ENCODE peak calls at places on chromosomes 5 and 9, in eight cellular contexts. F, P, C, V, T, U, K and E are unnamed samples. For H3K27me3, the result is how much of the 10 kb centered on the place peaks cover.

GRCh38 chr9:20649381-20649780 is 27.1 kb upstream of the MLLT3 start:
- DNase-seq in F (no peak), C (no peak), V (no peak), P (no peak), T (no peak), K (no peak), U (no peak), E (no peak)

GRCh38 chr9:28032178-28032532 is 458.9 kb upstream of the C9orf72 start:
- DNase-seq in T (no peak), V (no peak), P (no peak), U (no peak), K (no peak), F (no peak), C (no peak), E (no peak)

GRCh38 chr9:98168153-98168780 is 24.2 kb downstream of the CORO2A start:
- DNase-seq in V (no peak), K (no peak), C (no peak), F (no peak), U (no peak), P (peak), T (no peak), E (no peak)

GRCh38 chr9:95938724-95939123 is 63.2 kb downstream of the ERCC6L2 start:
- DNase-seq in T (no peak), K (no peak), V (no peak), U (no peak), C (no peak), F (no peak), P (no peak), E (no peak)

GRCh38 chr5:170070556-170071412 is 34.9 kb upstream of the FOXI1 start:
- DNase-seq in P (no peak), T (peak), U (peak), C (no peak), V (no peak), F (peak), K (no peak), E (no peak)

GRCh38 chr5:68066277-68066955 is 149.1 kb upstream of the PIK3R1 start:
- DNase-seq in C (no peak), P (no peak), T (no peak), U (no peak), V (no peak), F (no peak), K (no peak), E (no peak)

GRCh38 chr9:127561491-127562270 is 50.4 kb upstream of the STXBP1 start:
- DNase-seq in T (no peak), K (no peak), P (no peak), U (peak), V (peak), C (peak), F (peak), E (peak)

GRCh38 chr5:378301-378891 is 56.9 kb downstream of the AHRR start:
- DNase-seq in U (peak), C (no peak), F (no peak), T (peak), P (peak), K (no peak), V (no peak), E (peak)

GRCh38 chr9:3321186-3321585 is 204.6 kb downstream of the RFX3 start:
- DNase-seq in C (no peak), V (no peak), U (no peak), F (no peak), T (no peak), P (no peak), K (no peak), E (no peak)

GRCh38 chr5:128081111-128081865 is 2.3 kb upstream of the SLC12A2 start:
- DNase-seq in F (peak), U (no peak), V (no peak), P (no peak), C (no peak), K (no peak), T (no peak), E (no peak)

GRCh38 chr5:6302684-6303083 is 75.7 kb downstream of the MED10 start:
- DNase-seq in C (no peak), T (no peak), K (no peak), P (no peak), V (no peak), F (no peak), U (no peak), E (no peak)

GRCh38 chr5:72291601-72292000 is 28.4 kb downstream of the MRPS27 start:
- DNase-seq in K (no peak), V (no peak), T (no peak), U (no peak), P (no peak), F (no peak), C (no peak), E (no peak)

GRCh38 chr9:84592918-84593317 is 76.6 kb upstream of the NTRK2 start:
- DNase-seq in P (no peak), T (no peak), F (no peak), C (no peak), U (no peak), V (no peak), K (no peak), E (no peak)

GRCh38 chr5:102678267-102679058 is 76.6 kb upstream of the PAM start:
- DNase-seq in V (no peak), C (no peak), F (no peak), T (no peak), K (no peak), U (peak), P (no peak), E (no peak)

GRCh38 chr5:98308960-98309359 is 464.5 kb upstream of the RGMB start:
- DNase-seq in C (no peak), T (no peak), K (no peak), V (no peak), U (peak), F (peak), P (no peak), E (no peak)

GRCh38 chr9:6498982-6499381 is 86.0 kb downstream of the UHRF2 start:
- DNase-seq in U (peak), K (no peak), V (no peak), P (no peak), T (no peak), C (no peak), F (no peak), E (no peak)

GRCh38 chr5:143119301-143119769 is 284.2 kb downstream of the NR3C1 start:
- DNase-seq in V (no peak), U (peak), K (no peak), T (no peak), C (no peak), F (no peak), P (no peak), E (no peak)

GRCh38 chr5:140713562-140714094 is 13.4 kb downstream of the ZMAT2 start:
- DNase-seq in K (no peak), U (no peak), C (no peak), F (no peak), T (no peak), V (no peak), P (no peak), E (no peak)

GRCh38 chr9:116096853-116097252 is 56.7 kb upstream of the PAPPA start:
- DNase-seq in K (no peak), C (no peak), V (no peak), F (no peak), T (no peak), U (no peak), P (no peak), E (no peak)

GRCh38 chr9:107212613-107213012 is 70.5 kb upstream of the RAD23B start:
- DNase-seq in V (no peak), F (no peak), T (no peak), C (no peak), U (no peak), K (no peak), P (no peak), E (no peak)

GRCh38 chr5:179223961-179224360 is 121.3 kb downstream of the ADAMTS2 start:
- DNase-seq in U (no peak), V (no peak), C (no peak), F (no peak), K (no peak), P (peak), T (no peak), E (no peak)

GRCh38 chr5:180799902-180800801 is 2.5 kb downstream of the MGAT1 start:
- DNase-seq in F (no peak), K (no peak), V (peak), C (no peak), U (peak), T (no peak), P (no peak), E (no peak)

GRCh38 chr5:148070621-148071020 is 6.8 kb downstream of the SPINK5 start:
- DNase-seq in P (no peak), U (no peak), K (no peak), F (no peak), C (peak), T (no peak), V (no peak), E (no peak)

GRCh38 chr5:93601053-93601429 is 18.0 kb downstream of the NR2F1 start:
- DNase-seq in K (no peak), U (no peak), C (no peak), P (no peak), T (no peak), F (no peak), V (no peak), E (no peak)
- H3K27me3 ChIP-seq in K (under half), U (under half), C (under half), P (half or more), T (half or more), F (under half), V (half or more), E (half or more)

GRCh38 chr9:129822825-129823162 is 1.1 kb downstream of the TOR1A start:
- DNase-seq in U (no peak), F (no peak), T (no peak), C (no peak), P (no peak), V (no peak), K (no peak), E (no peak)

GRCh38 chr9:129823163-129823933 is 588 bp downstream of the TOR1A start:
- DNase-seq in F (no peak), T (peak), K (no peak), P (peak), V (peak), C (no peak), U (peak), E (no peak)

GRCh38 chr9:129826344-129826743 is 2.4 kb upstream of the TOR1A start:
- DNase-seq in K (no peak), F (no peak), T (no peak), U (no peak), P (no peak), V (no peak), C (no peak), E (no peak)

GRCh38 chr9:129826759-129827158 is 2.8 kb upstream of the TOR1A start:
- DNase-seq in C (no peak), K (no peak), F (no peak), T (no peak), P (no peak), U (no peak), V (no peak), E (no peak)

DNA sequence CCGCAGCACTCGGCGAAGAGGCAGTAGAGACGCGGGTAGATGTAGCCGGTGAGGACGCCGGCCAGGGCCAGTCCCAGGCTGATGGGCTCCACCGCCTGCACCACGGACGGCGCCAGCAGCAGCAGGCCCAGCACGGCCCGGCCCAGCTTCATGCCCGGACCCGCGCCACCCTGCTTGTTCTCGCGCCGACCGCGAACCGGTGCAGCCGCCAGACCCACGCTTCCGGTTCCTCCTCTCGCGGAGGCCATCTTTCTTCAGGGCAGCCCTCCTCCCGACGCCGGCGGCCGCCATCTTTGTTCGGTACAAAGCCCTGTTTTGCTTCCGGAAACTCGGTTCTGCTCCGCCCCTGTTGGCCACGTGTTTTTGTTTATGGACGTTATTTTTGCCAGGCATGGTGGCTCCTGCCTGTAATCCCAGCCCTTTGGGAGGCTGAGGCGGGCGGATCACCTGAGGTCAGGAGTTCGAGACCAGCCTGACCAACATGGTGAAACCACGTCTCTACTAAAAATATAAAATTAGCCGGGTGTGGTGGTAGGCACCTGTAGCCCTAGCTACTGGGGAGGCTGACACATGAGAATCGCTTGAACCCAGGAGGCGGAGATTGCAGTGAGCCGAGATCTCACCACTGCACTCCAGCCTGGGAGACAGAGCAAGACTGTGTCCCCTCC is at the start of gene TOR1A:
- DNase-seq in U (peak), T (peak), F (peak), V (peak), P (peak), C (peak), K (peak), E (peak)
- TF ChIP-seq POLR2A in U (peak), T (peak), F (peak), V (peak), P (no peak), C (peak), K (peak), E (peak)

DNA sequence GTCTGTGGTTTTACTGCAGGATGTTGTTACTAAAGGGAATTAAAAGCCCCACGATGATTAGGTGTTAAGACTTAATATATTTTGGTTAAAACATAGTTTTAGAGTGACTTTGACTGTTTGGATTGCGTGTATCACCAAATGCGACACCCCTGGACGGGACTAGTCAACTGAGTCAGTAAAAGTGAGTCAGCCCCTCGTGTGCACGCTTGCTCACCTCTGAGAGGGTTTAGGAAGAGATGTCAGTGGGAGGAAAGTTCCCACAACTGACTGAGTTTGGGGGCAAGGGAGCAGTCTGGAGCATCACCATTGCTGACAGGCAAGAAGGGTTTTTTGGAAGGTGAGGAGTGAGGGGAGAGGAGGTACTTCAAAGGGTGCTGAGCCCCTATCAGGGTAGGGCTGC is 14.4 kb upstream of the DMRT3 start:
- DNase-seq in U (peak), V (no peak), F (no peak), T (no peak), K (no peak), C (no peak), P (no peak), E (no peak)
- H3K27me3 ChIP-seq in U (under half), V (half or more), F (under half), T (under half), K (under half), C (under half), P (under half), E (under half)

DNA sequence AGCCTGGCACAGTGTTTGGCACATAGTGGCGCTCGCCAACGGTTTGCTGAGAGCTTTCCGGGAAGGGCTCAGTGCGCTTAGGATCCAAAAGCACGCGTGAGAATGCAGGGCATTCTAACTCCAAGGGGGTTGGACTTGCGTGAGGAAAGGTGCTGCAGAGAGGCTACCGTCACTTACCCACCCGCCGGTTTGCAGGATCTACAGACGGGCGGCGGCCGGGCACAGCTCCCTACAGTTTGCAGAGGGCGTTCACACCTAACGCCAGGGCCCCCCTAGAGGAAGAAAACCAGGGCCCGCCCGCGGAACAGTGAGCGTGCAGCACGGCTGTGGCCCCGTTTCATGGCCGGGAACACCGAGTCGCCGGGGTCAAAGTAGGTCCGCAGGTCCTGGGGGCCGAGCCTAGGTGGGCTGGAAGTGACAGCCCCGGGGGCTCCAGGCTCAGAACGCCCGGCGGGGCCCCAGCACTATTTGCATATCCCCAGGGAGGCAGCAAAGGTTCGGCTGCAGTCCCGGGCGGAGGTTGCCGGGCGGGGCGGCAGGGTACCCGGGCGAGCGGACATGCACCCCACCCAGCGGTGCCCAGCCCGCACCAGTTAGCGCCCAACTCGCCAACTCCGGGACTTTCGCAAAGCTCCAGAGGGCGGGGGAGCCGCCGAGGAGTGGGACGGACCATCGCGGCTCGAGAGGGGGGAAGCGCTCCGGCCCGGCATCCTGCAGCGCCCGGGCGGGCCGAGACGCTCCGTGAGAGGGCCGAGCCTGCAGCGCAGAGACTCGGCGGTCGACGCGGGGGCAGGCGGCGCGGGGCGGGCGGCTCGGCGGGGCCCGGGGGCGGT is 498 bp upstream of the GALNT10 start:
- DNase-seq in C (peak), T (peak), V (peak), U (peak), F (peak), P (peak), K (peak), E (peak)
- TF ChIP-seq POLR2A in C (peak), T (no peak), V (peak), U (no peak), F (peak), P (no peak), K (no peak), E (no peak)

GRCh38 chr9:130262061-130262745 is 3.4 kb upstream of the HMCN2 start:
- DNase-seq in K (no peak), P (peak), V (peak), C (no peak), U (no peak), T (no peak), F (no peak), E (no peak)
- H3K27me3 ChIP-seq in K (under half), P (under half), V (under half), C (under half), U (half or more), T (under half), F (under half), E (under half)

GRCh38 chr9:73357607-73358006 is 205.9 kb downstream of the ANXA1 start:
- DNase-seq in C (no peak), F (no peak), P (no peak), U (no peak), T (no peak), K (no peak), V (no peak), E (no peak)
- TF ChIP-seq POLR2A in C (no peak), F (no peak), P (no peak), U (no peak), T (no peak), K (no peak), V (no peak), E (no peak)